ENCODE peak calls at places on chromosome 19, in nine cellular contexts. W, P, A, B, L, Z, F, I and N are unnamed samples.

GRCh38 chr19:5452594-5453565 is 2.3 kb upstream of the ZNRF4 start:
- DNase-seq in W (no peak), P (no peak), A (peak), B (no peak), L (no peak), Z (no peak), F (peak), I (peak), N (no peak)

GRCh38 chr19:10718205-10719196 is 622 bp downstream of the DNM2 start:
- DNase-seq in W (no peak), P (no peak), A (peak), B (peak), L (no peak), Z (peak), F (peak), I (peak), N (no peak)

GRCh38 chr19:49658566-49659442 is 6.9 kb downstream of the IRF3 start:
- DNase-seq in W (no peak), P (no peak), A (no peak), B (no peak), L (no peak), Z (no peak), F (no peak), I (no peak), N (no peak)

GRCh38 chr19:35232912-35233311 is 4.4 kb upstream of the FAM187B start:
- DNase-seq in W (no peak), P (no peak), A (no peak), B (no peak), L (no peak), Z (no peak), F (no peak), I (no peak), N (no peak)

GRCh38 chr19:2168619-2169424 is 5.1 kb downstream of the DOT1L start:
- DNase-seq in W (peak), P (no peak), A (no peak), B (peak), L (peak), Z (peak), F (peak), I (peak), N (no peak)

GRCh38 chr19:33231511-33231910 is 5.9 kb upstream of the SLC7A10 start:
- DNase-seq in W (no peak), P (no peak), A (no peak), B (no peak), L (no peak), Z (no peak), F (no peak), I (no peak), N (no peak)

GRCh38 chr19:8567522-8568172 is 9.6 kb downstream of the MYO1F start:
- DNase-seq in W (no peak), P (no peak), A (no peak), B (no peak), L (no peak), Z (peak), F (no peak), I (no peak), N (no peak)

GRCh38 chr19:867301-867793 is 7.9 kb downstream of the CFD start:
- DNase-seq in W (no peak), P (no peak), A (no peak), B (no peak), L (no peak), Z (no peak), F (no peak), I (no peak), N (no peak)

GRCh38 chr19:34310494-34310981 is 54.5 kb upstream of the GPI start:
- DNase-seq in W (no peak), P (peak), A (no peak), B (no peak), L (peak), Z (no peak), F (no peak), I (no peak), N (no peak)

GRCh38 chr19:49999371-50000010 is 25.7 kb downstream of the VRK3 start:
- DNase-seq in W (no peak), P (no peak), A (no peak), B (no peak), L (no peak), Z (peak), F (no peak), I (no peak), N (no peak)

GRCh38 chr19:57192064-57192395 is 730 bp downstream of the ZNF264 start:
- DNase-seq in W (no peak), P (no peak), A (peak), B (no peak), L (no peak), Z (no peak), F (no peak), I (peak), N (no peak)

GRCh38 chr19:41588497-41589209 is 12.7 kb downstream of the CEACAM21 start:
- DNase-seq in W (no peak), P (no peak), A (peak), B (peak), L (no peak), Z (no peak), F (peak), I (peak), N (no peak)